ENCODE peak calls at places on chromosome 4, in six cellular contexts. One of them, this sample, is unnamed.

GRCh38 chr4:4782969-4783368 is 76.5 kb upstream of the MSX1 start:
- DNase-seq in mesenchymal stem cell: no peak
- DNase-seq in IMR-90: peak
- DNase-seq in mesendoderm: no peak
- DNase-seq in H1: no peak
- DNase-seq in H9: no peak
- DNase-seq in this sample: no peak

GRCh38 chr4:139144161-139144859 is 32.7 kb downstream of the ELF2 start:
- DNase-seq in mesenchymal stem cell: peak
- DNase-seq in IMR-90: peak
- DNase-seq in mesendoderm: peak
- DNase-seq in H1: no peak
- DNase-seq in H9: peak
- DNase-seq in this sample: no peak

GRCh38 chr4:106746451-106746850 is 289.7 kb downstream of the DKK2 start:
- DNase-seq in mesenchymal stem cell: peak
- DNase-seq in IMR-90: no peak
- DNase-seq in mesendoderm: no peak
- DNase-seq in H1: no peak
- DNase-seq in H9: no peak
- DNase-seq in this sample: no peak

GRCh38 chr4:96166806-96167205 is 326.9 kb downstream of the PDHA2 start:
- DNase-seq in mesenchymal stem cell: no peak
- DNase-seq in IMR-90: no peak
- DNase-seq in mesendoderm: no peak
- DNase-seq in H1: no peak
- DNase-seq in H9: no peak
- DNase-seq in this sample: no peak

GRCh38 chr4:74793757-74794340 is 474 bp downstream of the BTC start:
- DNase-seq in mesenchymal stem cell: peak
- DNase-seq in IMR-90: no peak
- DNase-seq in mesendoderm: peak
- DNase-seq in H1: peak
- DNase-seq in H9: peak
- DNase-seq in this sample: peak

GRCh38 chr4:153115322-153116100 is 88.7 kb upstream of the TRIM2 start:
- DNase-seq in mesenchymal stem cell: peak
- DNase-seq in IMR-90: peak
- DNase-seq in mesendoderm: no peak
- DNase-seq in H1: no peak
- DNase-seq in H9: no peak
- DNase-seq in this sample: no peak

GRCh38 chr4:152666946-152667345 is 12.9 kb downstream of the TMEM154 start:
- DNase-seq in mesenchymal stem cell: no peak
- DNase-seq in IMR-90: no peak
- DNase-seq in mesendoderm: no peak
- DNase-seq in H1: no peak
- DNase-seq in H9: no peak
- DNase-seq in this sample: no peak

GRCh38 chr4:41976775-41977516 is 4.6 kb upstream of the DCAF4L1 start:
- DNase-seq in mesenchymal stem cell: peak
- DNase-seq in IMR-90: peak
- DNase-seq in mesendoderm: no peak
- DNase-seq in H1: no peak
- DNase-seq in H9: no peak
- DNase-seq in this sample: no peak

GRCh38 chr4:111066447-111066846 is 443.6 kb upstream of the PITX2 start:
- DNase-seq in mesenchymal stem cell: peak
- DNase-seq in IMR-90: peak
- DNase-seq in mesendoderm: no peak
- DNase-seq in H1: no peak
- DNase-seq in H9: no peak
- DNase-seq in this sample: no peak

GRCh38 chr4:152454398-152455011 is 81.4 kb downstream of the FBXW7 start:
- DNase-seq in mesenchymal stem cell: peak
- DNase-seq in IMR-90: peak
- DNase-seq in mesendoderm: no peak
- DNase-seq in H1: no peak
- DNase-seq in H9: no peak
- DNase-seq in this sample: no peak

GRCh38 chr4:74123065-74123728 is 24.2 kb upstream of the CXCL2 start:
- DNase-seq in mesenchymal stem cell: peak
- DNase-seq in IMR-90: peak
- DNase-seq in mesendoderm: no peak
- DNase-seq in H1: no peak
- DNase-seq in H9: no peak
- DNase-seq in this sample: no peak

GRCh38 chr4:107578321-107578720 is 141.7 kb downstream of the PAPSS1 start:
- DNase-seq in mesenchymal stem cell: no peak
- DNase-seq in IMR-90: peak
- DNase-seq in mesendoderm: no peak
- DNase-seq in H1: no peak
- DNase-seq in H9: no peak
- DNase-seq in this sample: no peak

GRCh38 chr4:65217179-65217578 is 453.1 kb downstream of the EPHA5 start:
- DNase-seq in mesenchymal stem cell: no peak
- DNase-seq in IMR-90: no peak
- DNase-seq in mesendoderm: peak
- DNase-seq in H1: no peak
- DNase-seq in H9: no peak
- DNase-seq in this sample: no peak

GRCh38 chr4:23680616-23681518 is 209.0 kb downstream of the PPARGC1A start:
- DNase-seq in mesenchymal stem cell: peak
- DNase-seq in IMR-90: peak
- DNase-seq in mesendoderm: no peak
- DNase-seq in H1: no peak
- DNase-seq in H9: no peak
- DNase-seq in this sample: no peak

GRCh38 chr4:188113156-188113555 is 3.8 kb upstream of the TRIML2 start:
- DNase-seq in mesenchymal stem cell: no peak
- DNase-seq in IMR-90: peak
- DNase-seq in mesendoderm: no peak
- DNase-seq in H1: no peak
- DNase-seq in H9: no peak
- DNase-seq in this sample: no peak

GRCh38 chr4:140344621-140345020 is 28.8 kb upstream of the SCOC start:
- DNase-seq in mesenchymal stem cell: no peak
- DNase-seq in IMR-90: no peak
- DNase-seq in mesendoderm: peak
- DNase-seq in H1: no peak
- DNase-seq in H9: no peak
- DNase-seq in this sample: no peak

GRCh38 chr4:18689308-18689915 is 667.9 kb upstream of the LCORL start:
- DNase-seq in mesenchymal stem cell: peak
- DNase-seq in IMR-90: peak
- DNase-seq in mesendoderm: peak
- DNase-seq in H1: no peak
- DNase-seq in H9: peak
- DNase-seq in this sample: peak

GRCh38 chr4:163701915-163702314 is 207.4 kb downstream of the TMA16 start:
- DNase-seq in mesenchymal stem cell: peak
- DNase-seq in IMR-90: peak
- DNase-seq in mesendoderm: no peak
- DNase-seq in H1: no peak
- DNase-seq in H9: no peak
- DNase-seq in this sample: no peak

GRCh38 chr4:76087007-76087769 is 12.7 kb downstream of the ART3 start:
- DNase-seq in mesenchymal stem cell: peak
- DNase-seq in IMR-90: peak
- DNase-seq in mesendoderm: peak
- DNase-seq in H1: peak
- DNase-seq in H9: peak
- DNase-seq in this sample: peak

GRCh38 chr4:21191304-21191703 is 491.0 kb downstream of the PACRGL start:
- DNase-seq in mesenchymal stem cell: no peak
- DNase-seq in IMR-90: no peak
- DNase-seq in mesendoderm: no peak
- DNase-seq in H1: no peak
- DNase-seq in H9: no peak
- DNase-seq in this sample: no peak

DNA sequence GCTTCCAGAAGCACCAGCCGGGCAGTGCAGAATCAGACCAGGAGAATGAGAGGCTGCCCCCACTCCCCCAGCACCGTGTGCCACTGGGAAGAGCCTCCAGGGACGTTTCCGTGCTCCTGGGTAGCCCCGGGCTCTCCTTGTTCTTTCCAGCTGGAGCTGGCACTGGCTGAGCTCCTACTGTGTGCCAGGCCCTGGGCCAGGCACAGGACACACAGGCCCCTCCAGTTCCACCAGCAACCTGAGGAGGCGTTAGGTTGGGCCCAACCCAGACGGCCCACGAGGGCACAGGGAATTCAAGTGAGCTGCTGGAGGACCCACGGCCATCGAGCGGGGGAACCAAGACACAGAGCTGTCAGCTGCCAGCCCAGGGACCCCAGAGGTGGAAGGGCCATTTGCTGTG is 15.9 kb upstream of the ADRA2C start:
- DNase-seq in mesenchymal stem cell: no peak
- DNase-seq in IMR-90: no peak
- DNase-seq in mesendoderm: no peak
- DNase-seq in H1: no peak
- DNase-seq in H9: no peak
- DNase-seq in this sample: no peak
- H2BK15ac ChIP-seq in mesenchymal stem cell: no peak
- H2BK15ac ChIP-seq in IMR-90: no peak
- H2BK15ac ChIP-seq in mesendoderm: no peak
- H2BK15ac ChIP-seq in H1: peak
- H2BK15ac ChIP-seq in H9: no peak
- H2BK15ac ChIP-seq in this sample: no peak

DNA sequence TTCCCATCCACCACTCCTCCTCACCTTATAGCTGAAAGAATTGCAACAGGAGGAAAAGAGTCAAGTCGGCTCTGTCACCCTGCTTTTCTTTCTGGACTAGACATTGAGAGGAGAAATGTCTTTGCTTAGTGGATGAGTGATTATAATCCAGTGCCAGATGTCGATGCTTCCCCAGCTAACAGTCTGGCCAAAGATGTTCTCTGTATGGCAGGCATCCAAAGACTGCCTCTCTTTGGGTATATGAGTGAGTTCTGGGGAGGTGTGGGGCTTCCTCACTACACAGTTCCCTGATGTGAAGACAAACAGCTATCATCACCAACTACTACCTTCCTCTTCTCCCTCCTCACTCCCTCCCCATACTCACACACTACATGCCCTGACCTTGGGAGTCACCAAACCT is 90.9 kb downstream of the COMMD8 start:
- DNase-seq in mesenchymal stem cell: no peak
- DNase-seq in IMR-90: peak
- DNase-seq in mesendoderm: no peak
- DNase-seq in H1: no peak
- DNase-seq in H9: no peak
- DNase-seq in this sample: no peak
- H2BK15ac ChIP-seq in mesenchymal stem cell: no peak
- H2BK15ac ChIP-seq in IMR-90: peak
- H2BK15ac ChIP-seq in mesendoderm: no peak
- H2BK15ac ChIP-seq in H1: no peak
- H2BK15ac ChIP-seq in H9: no peak
- H2BK15ac ChIP-seq in this sample: no peak

GRCh38 chr4:16952462-16952871 is 54.0 kb upstream of the LDB2 start:
- DNase-seq in mesenchymal stem cell: peak
- DNase-seq in IMR-90: no peak
- DNase-seq in mesendoderm: no peak
- DNase-seq in H1: no peak
- DNase-seq in H9: no peak
- DNase-seq in this sample: no peak

DNA sequence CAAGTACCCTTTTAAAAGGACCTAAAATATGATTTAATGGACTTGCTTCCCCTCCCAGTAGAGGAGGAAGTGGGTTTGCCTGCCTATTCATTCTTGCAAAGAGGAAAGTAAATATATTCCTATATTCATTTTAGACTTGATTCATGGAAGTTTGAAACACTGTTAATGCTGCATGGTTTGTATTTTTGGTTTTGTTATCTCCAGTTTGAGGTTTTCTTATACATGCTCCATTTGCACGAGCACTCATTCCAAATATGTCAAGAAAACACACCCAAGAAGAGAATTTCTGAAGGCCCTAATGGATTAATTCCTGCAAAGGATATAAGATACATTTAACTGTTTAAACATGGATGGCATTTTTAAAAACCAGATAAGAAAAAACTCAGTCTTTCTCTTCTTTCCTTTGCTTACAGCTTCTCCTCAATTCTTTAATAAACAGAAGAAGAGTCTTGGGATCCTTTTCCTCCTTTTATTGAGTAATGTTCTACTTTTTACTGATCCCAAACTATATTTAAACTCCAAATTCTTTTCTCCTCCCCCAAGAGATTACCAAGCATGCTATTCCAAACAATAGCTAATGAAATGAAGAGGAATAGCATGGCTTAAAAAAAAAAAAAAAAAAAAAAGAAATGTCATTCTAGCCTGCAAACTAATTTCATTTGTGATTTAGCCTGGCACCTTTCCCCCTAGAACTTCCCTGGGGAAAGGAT is 54.6 kb upstream of the LDB2 start:
- DNase-seq in mesenchymal stem cell: peak
- DNase-seq in IMR-90: peak
- DNase-seq in mesendoderm: no peak
- DNase-seq in H1: no peak
- DNase-seq in H9: no peak
- DNase-seq in this sample: no peak
- H2BK15ac ChIP-seq in mesenchymal stem cell: no peak
- H2BK15ac ChIP-seq in IMR-90: no peak
- H2BK15ac ChIP-seq in mesendoderm: no peak
- H2BK15ac ChIP-seq in H1: no peak
- H2BK15ac ChIP-seq in H9: no peak
- H2BK15ac ChIP-seq in this sample: no peak

GRCh38 chr4:121943941-121944340 is 7.9 kb downstream of the TRPC3 start:
- DNase-seq in mesenchymal stem cell: peak
- DNase-seq in IMR-90: no peak
- DNase-seq in mesendoderm: peak
- DNase-seq in H1: no peak
- DNase-seq in H9: peak
- DNase-seq in this sample: no peak

GRCh38 chr4:121936101-121936500 is 15.8 kb downstream of the TRPC3 start:
- DNase-seq in mesenchymal stem cell: no peak
- DNase-seq in IMR-90: peak
- DNase-seq in mesendoderm: no peak
- DNase-seq in H1: no peak
- DNase-seq in H9: no peak
- DNase-seq in this sample: no peak

GRCh38 chr4:121938282-121939092 is 13.4 kb downstream of the TRPC3 start:
- DNase-seq in mesenchymal stem cell: peak
- DNase-seq in IMR-90: peak
- DNase-seq in mesendoderm: peak
- DNase-seq in H1: no peak
- DNase-seq in H9: no peak
- DNase-seq in this sample: no peak

GRCh38 chr4:121934635-121935034 is 17.2 kb downstream of the TRPC3 start:
- DNase-seq in mesenchymal stem cell: no peak
- DNase-seq in IMR-90: no peak
- DNase-seq in mesendoderm: no peak
- DNase-seq in H1: no peak
- DNase-seq in H9: no peak
- DNase-seq in this sample: no peak

DNA sequence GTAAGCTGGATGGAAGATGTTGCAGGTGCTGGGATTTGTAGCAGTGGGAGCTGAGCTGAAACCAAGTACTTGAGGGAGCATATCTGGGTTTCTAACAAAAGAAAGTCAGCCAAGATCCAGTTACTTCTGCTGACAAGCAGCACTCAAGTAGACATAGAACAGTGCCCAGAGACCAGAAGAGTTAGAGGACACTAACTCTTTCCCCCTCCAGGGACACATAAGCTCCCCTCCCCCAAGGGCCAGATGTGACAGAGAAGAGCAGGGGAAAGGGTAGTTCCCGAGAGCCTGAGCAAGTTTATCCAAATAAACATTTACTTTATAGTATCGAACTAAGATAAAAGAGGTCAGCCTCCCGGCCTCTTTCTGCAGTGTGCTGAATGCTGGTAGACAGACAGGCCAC is 12.2 kb downstream of the TRPC3 start:
- DNase-seq in mesenchymal stem cell: peak
- DNase-seq in IMR-90: peak
- DNase-seq in mesendoderm: peak
- DNase-seq in H1: no peak
- DNase-seq in H9: no peak
- DNase-seq in this sample: no peak
- H2BK15ac ChIP-seq in mesenchymal stem cell: no peak
- H2BK15ac ChIP-seq in IMR-90: no peak
- H2BK15ac ChIP-seq in mesendoderm: no peak
- H2BK15ac ChIP-seq in H1: no peak
- H2BK15ac ChIP-seq in H9: no peak
- H2BK15ac ChIP-seq in this sample: no peak